ENCODE peak calls at places on chromosomes 4 and X, in nine cellular contexts. One of them, this sample, is unnamed.

GRCh38 chr4:3461515-3462291 is 1.4 kb upstream of the DOK7 start:
- DNase-seq in thoracic aorta: no peak
- DNase-seq in adrenal gland: peak; percentile 81
- DNase-seq in GM23338: no peak
- DNase-seq in left ventricle myocardium inferior: peak; percentile 83
- DNase-seq in psoas muscle: peak; percentile 91
- DNase-seq in GM23248: no peak
- DNase-seq in BJ: no peak
- DNase-seq in lower lobe of right lung: peak; percentile 82
- DNase-seq in this sample: peak; percentile 89

GRCh38 chrX:15675490-15675921 is 10.9 kb upstream of the CLTRN start:
- DNase-seq in BJ: no peak
- DNase-seq in GM23338: peak; percentile 80
- DNase-seq in GM23248: peak; percentile 83
- DNase-seq in adrenal gland: peak; percentile 87
- DNase-seq in left ventricle myocardium inferior: peak; percentile 78
- DNase-seq in lower lobe of right lung: peak; percentile 88
- DNase-seq in psoas muscle: peak; percentile 92
- DNase-seq in thoracic aorta: peak; percentile 27
- DNase-seq in this sample: peak; percentile 86

GRCh38 chr4:10122236-10122932 is 5.8 kb upstream of the WDR1 start:
- DNase-seq in lower lobe of right lung: no peak
- DNase-seq in GM23338: no peak
- DNase-seq in psoas muscle: no peak
- DNase-seq in adrenal gland: no peak
- DNase-seq in GM23248: no peak
- DNase-seq in thoracic aorta: no peak
- DNase-seq in BJ: no peak
- DNase-seq in left ventricle myocardium inferior: no peak
- DNase-seq in this sample: no peak

GRCh38 chr4:112173593-112174559 is 28.6 kb downstream of the FAM241A start:
- DNase-seq in BJ: no peak
- DNase-seq in left ventricle myocardium inferior: no peak
- DNase-seq in lower lobe of right lung: no peak
- DNase-seq in GM23338: no peak
- DNase-seq in thoracic aorta: no peak
- DNase-seq in psoas muscle: peak; percentile 67
- DNase-seq in GM23248: peak; percentile 61
- DNase-seq in adrenal gland: no peak
- DNase-seq in this sample: no peak

GRCh38 chr4:1035510-1035909 is 24.1 kb downstream of the FGFRL1 start:
- DNase-seq in GM23338: no peak
- DNase-seq in GM23248: peak; percentile 69
- DNase-seq in adrenal gland: no peak
- DNase-seq in BJ: no peak
- DNase-seq in lower lobe of right lung: no peak
- DNase-seq in psoas muscle: no peak
- DNase-seq in thoracic aorta: no peak
- DNase-seq in left ventricle myocardium inferior: peak; percentile 48
- DNase-seq in this sample: peak; percentile 82

GRCh38 chr4:36081185-36081584 is 163.1 kb downstream of the ARAP2 start:
- DNase-seq in lower lobe of right lung: no peak
- DNase-seq in thoracic aorta: no peak
- DNase-seq in GM23248: no peak
- DNase-seq in adrenal gland: no peak
- DNase-seq in GM23338: no peak
- DNase-seq in psoas muscle: no peak
- DNase-seq in BJ: no peak
- DNase-seq in left ventricle myocardium inferior: no peak
- DNase-seq in this sample: no peak

GRCh38 chr4:24688453-24688852 is 104.1 kb upstream of the DHX15 start:
- DNase-seq in BJ: no peak
- DNase-seq in adrenal gland: no peak
- DNase-seq in lower lobe of right lung: no peak
- DNase-seq in psoas muscle: no peak
- DNase-seq in GM23248: no peak
- DNase-seq in thoracic aorta: no peak
- DNase-seq in left ventricle myocardium inferior: no peak
- DNase-seq in GM23338: no peak
- DNase-seq in this sample: no peak

GRCh38 chr4:150447356-150447755 is 134.6 kb upstream of the MAB21L2 start:
- DNase-seq in GM23338: no peak
- DNase-seq in BJ: no peak
- DNase-seq in left ventricle myocardium inferior: no peak
- DNase-seq in thoracic aorta: no peak
- DNase-seq in psoas muscle: no peak
- DNase-seq in adrenal gland: no peak
- DNase-seq in lower lobe of right lung: no peak
- DNase-seq in GM23248: no peak
- DNase-seq in this sample: no peak

GRCh38 chrX:8404443-8404842 is 60.2 kb upstream of the VCX3B start:
- DNase-seq in GM23248: no peak
- DNase-seq in lower lobe of right lung: no peak
- DNase-seq in GM23338: no peak
- DNase-seq in psoas muscle: no peak
- DNase-seq in left ventricle myocardium inferior: no peak
- DNase-seq in BJ: no peak
- DNase-seq in thoracic aorta: no peak
- DNase-seq in adrenal gland: no peak
- DNase-seq in this sample: peak; percentile 60

GRCh38 chr4:94116842-94117241 is 90.8 kb upstream of the SMARCAD1 start:
- DNase-seq in thoracic aorta: no peak
- DNase-seq in left ventricle myocardium inferior: no peak
- DNase-seq in lower lobe of right lung: no peak
- DNase-seq in GM23248: no peak
- DNase-seq in adrenal gland: no peak
- DNase-seq in GM23338: peak; percentile 14
- DNase-seq in BJ: no peak
- DNase-seq in psoas muscle: no peak
- DNase-seq in this sample: no peak

GRCh38 chr4:138611721-138612120 is 369.6 kb upstream of the SLC7A11 start:
- DNase-seq in thoracic aorta: no peak
- DNase-seq in adrenal gland: no peak
- DNase-seq in lower lobe of right lung: no peak
- DNase-seq in psoas muscle: no peak
- DNase-seq in GM23248: no peak
- DNase-seq in GM23338: no peak
- DNase-seq in BJ: no peak
- DNase-seq in left ventricle myocardium inferior: no peak
- DNase-seq in this sample: no peak

GRCh38 chr4:37770016-37770415 is 56.5 kb upstream of the PGM2 start:
- DNase-seq in GM23338: no peak
- DNase-seq in thoracic aorta: no peak
- DNase-seq in lower lobe of right lung: no peak
- DNase-seq in adrenal gland: no peak
- DNase-seq in left ventricle myocardium inferior: no peak
- DNase-seq in BJ: no peak
- DNase-seq in GM23248: peak; percentile 77
- DNase-seq in psoas muscle: no peak
- DNase-seq in this sample: no peak

DNA sequence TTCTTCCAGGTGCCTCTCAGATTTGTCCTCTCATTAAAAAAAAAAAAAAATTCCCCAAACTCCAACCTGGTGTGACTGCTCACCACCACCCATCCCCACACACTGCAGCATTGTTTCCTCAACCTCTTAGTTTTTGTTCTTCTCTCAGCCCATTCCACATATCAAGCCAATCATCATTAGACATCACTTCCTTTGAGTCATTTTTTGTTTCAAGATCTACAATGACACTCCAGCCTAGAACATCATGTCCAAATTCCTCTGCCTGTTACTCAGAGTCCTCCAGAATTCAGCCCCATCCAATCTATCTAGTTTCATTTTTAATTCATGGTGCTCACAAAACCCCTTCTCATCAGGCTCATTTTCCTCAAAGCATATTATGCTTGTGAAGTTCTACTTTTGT is 262.5 kb upstream of the TEX13A start:
- DNase-seq in thoracic aorta: no peak
- DNase-seq in BJ: no peak
- DNase-seq in left ventricle myocardium inferior: no peak
- DNase-seq in GM23248: no peak
- DNase-seq in psoas muscle: no peak
- DNase-seq in adrenal gland: no peak
- DNase-seq in lower lobe of right lung: no peak
- DNase-seq in GM23338: no peak
- DNase-seq in this sample: no peak
- H3K4me3 ChIP-seq in thoracic aorta: no peak overlapping the region
- H3K4me3 ChIP-seq in BJ: no peak overlapping the region
- H3K4me3 ChIP-seq in left ventricle myocardium inferior: no peak overlapping the region
- H3K4me3 ChIP-seq in GM23248: no peak overlapping the region
- H3K4me3 ChIP-seq in psoas muscle: no peak overlapping the region
- H3K4me3 ChIP-seq in adrenal gland: no peak overlapping the region
- H3K4me3 ChIP-seq in lower lobe of right lung: no peak overlapping the region
- H3K4me3 ChIP-seq in GM23338: no peak overlapping the region
- H3K4me3 ChIP-seq in this sample: no peak overlapping the region

GRCh38 chr4:186226521-186227189 is 652 bp upstream of the KLKB1 start:
- DNase-seq in thoracic aorta: no peak
- DNase-seq in psoas muscle: no peak
- DNase-seq in GM23338: no peak
- DNase-seq in BJ: no peak
- DNase-seq in adrenal gland: no peak
- DNase-seq in GM23248: no peak
- DNase-seq in left ventricle myocardium inferior: no peak
- DNase-seq in lower lobe of right lung: no peak
- DNase-seq in this sample: no peak

GRCh38 chr4:186227221-186227620 is at the start of gene KLKB1:
- DNase-seq in GM23248: no peak
- DNase-seq in left ventricle myocardium inferior: no peak
- DNase-seq in lower lobe of right lung: no peak
- DNase-seq in adrenal gland: no peak
- DNase-seq in BJ: no peak
- DNase-seq in psoas muscle: no peak
- DNase-seq in thoracic aorta: no peak
- DNase-seq in GM23338: no peak
- DNase-seq in this sample: no peak

GRCh38 chr4:186228514-186228894 is 1.2 kb downstream of the KLKB1 start:
- DNase-seq in GM23248: no peak
- DNase-seq in left ventricle myocardium inferior: no peak
- DNase-seq in psoas muscle: no peak
- DNase-seq in BJ: no peak
- DNase-seq in GM23338: no peak
- DNase-seq in thoracic aorta: no peak
- DNase-seq in lower lobe of right lung: no peak
- DNase-seq in adrenal gland: no peak
- DNase-seq in this sample: no peak

GRCh38 chr4:186225848-186226247 is 1.5 kb upstream of the KLKB1 start:
- DNase-seq in psoas muscle: no peak
- DNase-seq in left ventricle myocardium inferior: no peak
- DNase-seq in lower lobe of right lung: no peak
- DNase-seq in thoracic aorta: no peak
- DNase-seq in adrenal gland: no peak
- DNase-seq in GM23338: no peak
- DNase-seq in BJ: no peak
- DNase-seq in GM23248: no peak
- DNase-seq in this sample: no peak

DNA sequence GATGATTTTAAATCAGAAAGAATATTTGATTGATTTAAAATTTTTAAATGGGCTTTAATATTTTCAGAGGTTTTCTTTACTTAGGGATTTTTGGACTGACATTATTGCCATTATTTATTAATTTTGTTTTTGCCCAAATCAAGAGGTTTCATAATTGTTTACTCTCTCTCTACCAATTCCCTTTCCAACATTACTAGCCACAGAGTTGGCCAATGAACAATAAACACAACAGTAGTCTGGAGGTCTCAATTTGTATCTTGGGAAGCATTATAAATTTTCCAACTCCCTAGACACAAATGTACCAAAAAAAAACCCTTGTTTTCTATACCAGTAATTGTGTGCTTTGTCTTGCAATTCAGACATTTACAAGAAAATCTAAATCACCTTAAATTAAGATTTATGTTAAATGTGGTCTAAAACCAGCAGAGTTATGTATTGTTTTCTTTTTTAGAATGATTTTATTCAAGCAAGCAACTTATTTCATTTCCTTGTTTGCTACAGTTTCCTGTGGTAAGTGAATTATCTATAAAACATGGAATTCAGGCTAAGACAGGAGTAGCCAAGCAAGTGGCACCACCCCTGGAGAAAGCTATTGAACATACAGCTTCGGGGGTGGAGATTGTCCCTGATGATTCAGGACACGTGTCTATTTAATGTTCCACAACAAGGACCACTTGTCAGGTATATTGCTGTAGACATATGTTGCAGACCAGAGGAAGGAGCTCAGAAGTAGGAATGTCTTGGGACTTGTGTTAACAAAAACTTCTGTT is 622 bp downstream of the KLKB1 start:
- DNase-seq in GM23338: no peak
- DNase-seq in GM23248: no peak
- DNase-seq in lower lobe of right lung: no peak
- DNase-seq in left ventricle myocardium inferior: no peak
- DNase-seq in psoas muscle: no peak
- DNase-seq in thoracic aorta: no peak
- DNase-seq in adrenal gland: no peak
- DNase-seq in BJ: no peak
- DNase-seq in this sample: no peak
- H3K4me3 ChIP-seq in GM23338: no peak overlapping the region
- H3K4me3 ChIP-seq in GM23248: no peak overlapping the region
- H3K4me3 ChIP-seq in lower lobe of right lung: no peak overlapping the region
- H3K4me3 ChIP-seq in left ventricle myocardium inferior: peak overlapping the region; percentile 39
- H3K4me3 ChIP-seq in psoas muscle: peak overlapping the region; percentile 4
- H3K4me3 ChIP-seq in thoracic aorta: peak overlapping the region; percentile 22
- H3K4me3 ChIP-seq in adrenal gland: no peak overlapping the region
- H3K4me3 ChIP-seq in BJ: no peak overlapping the region
- H3K4me3 ChIP-seq in this sample: no peak overlapping the region

DNA sequence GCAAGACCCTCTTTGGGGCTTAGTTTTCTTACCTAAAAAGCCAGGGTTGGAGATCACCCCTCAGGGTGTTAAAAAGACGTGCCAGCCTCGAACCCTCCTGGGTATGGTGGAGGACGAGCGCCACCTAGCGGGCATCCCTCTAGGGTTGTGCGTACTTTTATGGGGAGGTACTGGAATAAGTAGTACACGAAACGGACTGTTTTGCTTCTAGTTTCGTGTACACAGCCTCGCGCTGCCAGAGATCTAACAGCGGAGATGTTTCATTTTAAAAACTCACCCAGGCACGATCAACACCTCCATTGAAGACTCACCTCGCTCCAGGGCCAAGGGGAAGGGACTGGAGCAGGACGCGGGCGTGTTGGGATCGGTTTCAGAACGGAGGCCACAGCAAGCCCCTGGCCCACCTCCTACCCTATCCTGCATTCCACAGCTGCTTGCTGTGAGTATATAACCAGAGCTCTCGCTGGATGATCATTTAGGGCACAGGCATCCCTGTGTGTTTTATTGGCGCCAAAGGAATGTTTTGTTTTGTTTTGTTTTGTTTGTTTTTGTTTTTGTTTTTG is 4.8 kb upstream of the NKX3-2 start:
- DNase-seq in GM23338: peak; percentile 94
- DNase-seq in psoas muscle: peak; percentile 83
- DNase-seq in adrenal gland: peak; percentile 65
- DNase-seq in BJ: no peak
- DNase-seq in GM23248: peak; percentile 74
- DNase-seq in left ventricle myocardium inferior: peak; percentile 74
- DNase-seq in lower lobe of right lung: peak; percentile 86
- DNase-seq in thoracic aorta: peak; percentile 29
- DNase-seq in this sample: peak; percentile 93
- H3K4me3 ChIP-seq in GM23338: peak overlapping the region; percentile 54
- H3K4me3 ChIP-seq in psoas muscle: peak overlapping the region; percentile 41
- H3K4me3 ChIP-seq in adrenal gland: peak overlapping the region; percentile 47
- H3K4me3 ChIP-seq in BJ: peak overlapping the region; percentile 39
- H3K4me3 ChIP-seq in GM23248: peak overlapping the region; percentile 74
- H3K4me3 ChIP-seq in left ventricle myocardium inferior: peak overlapping the region; percentile 55
- H3K4me3 ChIP-seq in lower lobe of right lung: peak overlapping the region; percentile 31
- H3K4me3 ChIP-seq in thoracic aorta: peak overlapping the region; percentile 42
- H3K4me3 ChIP-seq in this sample: peak overlapping the region; percentile 36

GRCh38 chr4:72031868-72032619 is at the start of gene NPFFR2:
- DNase-seq in lower lobe of right lung: peak; percentile 48
- DNase-seq in thoracic aorta: no peak
- DNase-seq in left ventricle myocardium inferior: peak; percentile 15
- DNase-seq in GM23338: peak; percentile 76
- DNase-seq in GM23248: no peak
- DNase-seq in BJ: no peak
- DNase-seq in psoas muscle: peak; percentile 50
- DNase-seq in adrenal gland: no peak
- DNase-seq in this sample: peak; percentile 27
- H3K4me3 ChIP-seq in lower lobe of right lung: peak within 1 kb of the TSS; percentile 23
- H3K4me3 ChIP-seq in thoracic aorta: peak within 1 kb of the TSS; percentile 28
- H3K4me3 ChIP-seq in left ventricle myocardium inferior: peak within 1 kb of the TSS; percentile 33
- H3K4me3 ChIP-seq in GM23338: peak within 1 kb of the TSS; percentile 56
- H3K4me3 ChIP-seq in GM23248: no peak within 1 kb of the TSS
- H3K4me3 ChIP-seq in BJ: no peak within 1 kb of the TSS
- H3K4me3 ChIP-seq in psoas muscle: no peak within 1 kb of the TSS
- H3K4me3 ChIP-seq in adrenal gland: no peak within 1 kb of the TSS
- H3K4me3 ChIP-seq in this sample: peak within 1 kb of the TSS; percentile 7

This sample was measured in testis.